ENCODE peak calls at places on chromosomes 5 and 9, in ten cellular contexts. M, L, V, I, T, R, Q, S, Y and C are unnamed samples. For H3K27me3, the result is how much of the 10 kb centered on the place peaks cover.

GRCh38 chr9:112921549-112921948 is 30.9 kb upstream of the SLC46A2 start:
- DNase-seq in M (no peak), Y (peak), R (no peak), I (peak), S (peak), L (no peak), V (no peak), Q (no peak), T (no peak), C (no peak)

GRCh38 chr9:75041041-75041440 is 12.9 kb upstream of the CARNMT1 start:
- DNase-seq in Y (no peak), T (no peak), V (no peak), L (no peak), Q (no peak), M (no peak), S (no peak), I (no peak), R (no peak), C (no peak)

GRCh38 chr5:6377582-6378127 is 692 bp downstream of the MED10 start:
- DNase-seq in Y (peak), S (no peak), Q (no peak), R (no peak), T (peak), I (no peak), V (no peak), M (no peak), L (no peak), C (no peak)

GRCh38 chr5:82858453-82859043 is 218.6 kb downstream of the TMEM167A start:
- DNase-seq in L (no peak), V (no peak), Q (no peak), R (no peak), S (no peak), T (no peak), Y (no peak), M (no peak), I (no peak), C (no peak)

GRCh38 chr5:178357127-178357526 is 124.5 kb upstream of the PHYKPL start:
- DNase-seq in R (no peak), L (peak), V (peak), T (no peak), I (no peak), S (no peak), M (no peak), Y (no peak), Q (no peak), C (no peak)

GRCh38 chr9:128846680-128847030 is 17.1 kb upstream of the SPOUT1 start:
- DNase-seq in T (no peak), L (no peak), I (no peak), R (no peak), S (no peak), M (no peak), Q (no peak), Y (no peak), V (no peak), C (no peak)

GRCh38 chr9:136690104-136690840 is 3.0 kb upstream of the AGPAT2 start:
- DNase-seq in Q (no peak), Y (no peak), R (no peak), I (no peak), S (no peak), V (peak), L (peak), T (peak), M (peak), C (no peak)

GRCh38 chr9:121781701-121782464 is 130.4 kb downstream of the DAB2IP start:
- DNase-seq in I (no peak), R (no peak), M (no peak), L (no peak), Q (no peak), S (no peak), V (peak), T (peak), Y (no peak), C (no peak)

GRCh38 chr9:94799578-94800264 is 73.2 kb downstream of the AOPEP start:
- DNase-seq in T (no peak), R (no peak), M (no peak), L (no peak), Q (no peak), I (peak), S (no peak), V (no peak), Y (peak), C (no peak)

DNA sequence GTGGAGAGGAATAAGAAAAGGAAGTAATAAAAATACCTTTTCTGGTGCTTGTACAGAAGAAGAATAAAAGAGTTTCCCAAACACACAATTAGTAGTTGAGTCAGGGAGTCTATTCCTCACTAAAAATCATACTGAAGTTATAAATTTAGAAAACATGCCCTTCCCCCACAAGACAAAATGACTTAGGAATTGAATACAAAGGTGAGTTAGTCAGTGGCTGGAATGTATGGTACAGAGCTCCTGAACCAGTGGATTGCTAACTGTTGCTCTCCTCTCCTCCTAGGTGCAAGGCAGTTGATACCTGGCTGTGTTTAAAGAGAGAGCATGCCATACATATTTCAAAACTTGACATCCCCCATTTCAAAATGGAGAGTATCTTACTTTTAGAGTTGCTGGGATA is 1.9 kb downstream of the GDA start:
- DNase-seq in M (no peak), S (no peak), L (no peak), I (peak), R (no peak), T (no peak), Y (no peak), V (no peak), Q (no peak), C (no peak)
- H3K27ac ChIP-seq in M (no peak), S (no peak), L (no peak), I (peak), R (no peak), T (no peak), Y (no peak), V (no peak), Q (no peak), C (no peak)

DNA sequence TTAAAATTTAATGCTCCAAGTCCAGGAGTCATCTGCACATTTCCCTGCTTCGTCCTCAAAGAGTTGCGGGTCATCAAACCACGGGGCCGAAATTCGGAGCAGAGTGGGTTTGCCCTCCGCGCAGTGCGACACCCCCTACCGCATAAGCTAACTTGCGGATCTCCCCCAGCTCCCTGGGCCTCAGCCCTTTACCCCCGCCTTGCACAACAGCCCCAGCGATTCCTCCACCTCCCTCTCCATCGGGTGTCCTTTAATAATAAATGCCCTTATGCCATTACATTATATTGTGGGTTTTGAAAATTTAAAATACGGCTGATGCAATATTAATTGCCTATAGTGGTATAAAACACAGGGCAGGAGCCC is 3.9 kb downstream of the POU4F3 start:
- DNase-seq in V (no peak), M (no peak), L (no peak), Y (no peak), I (no peak), S (no peak), T (no peak), R (no peak), Q (no peak), C (no peak)
- H3K27me3 ChIP-seq in V (half or more), M (under half), L (half or more), Y (half or more), I (half or more), S (half or more), T (half or more), R (half or more), Q (half or more), C (half or more)

GRCh38 chr9:98798254-98798653 is 1.9 kb upstream of the ANKS6 start:
- DNase-seq in Y (no peak), T (no peak), V (no peak), R (no peak), I (no peak), M (no peak), S (no peak), L (no peak), Q (no peak), C (no peak)

GRCh38 chr9:98797491-98797890 is 1.1 kb upstream of the ANKS6 start:
- DNase-seq in V (no peak), Y (no peak), L (no peak), I (no peak), Q (no peak), T (no peak), R (no peak), M (no peak), S (no peak), C (no peak)

GRCh38 chr9:98795295-98795955 is 930 bp downstream of the ANKS6 start:
- DNase-seq in I (no peak), Q (no peak), R (no peak), M (no peak), L (no peak), Y (no peak), V (no peak), T (no peak), S (no peak), C (no peak)

GRCh38 chr9:98795970-98796363 is 388 bp downstream of the ANKS6 start:
- DNase-seq in Y (no peak), V (no peak), T (no peak), L (no peak), M (peak), R (no peak), S (no peak), Q (peak), I (no peak), C (peak)

GRCh38 chr9:98796364-98797101 is at the start of gene ANKS6:
- DNase-seq in I (peak), Q (peak), M (peak), T (peak), Y (peak), L (peak), V (peak), R (peak), S (peak), C (peak)
- TF ChIP-seq CTCF in I (no peak), Q (peak), M (peak), T (peak), Y (peak), L (peak), V (peak), R (peak), S (no peak), C (peak)

GRCh38 chr9:135291165-135291564 is 188.4 kb upstream of the PPP1R26 start:
- DNase-seq in L (no peak), M (peak), Q (peak), S (no peak), R (no peak), I (no peak), T (no peak), V (no peak), Y (no peak), C (no peak)
- H3K27ac ChIP-seq in L (no peak), M (peak), Q (no peak), S (no peak), R (no peak), I (no peak), T (no peak), V (no peak), Y (no peak), C (no peak)

GRCh38 chr9:36765468-36766341 is 193.0 kb downstream of the MELK start:
- DNase-seq in T (peak), I (no peak), Q (peak), M (peak), R (peak), S (no peak), V (peak), L (peak), Y (peak), C (peak)
- H3K27me3 ChIP-seq in T (under half), I (under half), Q (under half), M (under half), R (under half), S (under half), V (under half), L (half or more), Y (under half), C (under half)